ENCODE peak calls at places on chromosomes 7 and 10, in seven cellular contexts. W, T, Y, B, N, D and K are unnamed samples.

GRCh38 chr7:86908948-86909347 is 150.5 kb downstream of the ELAPOR2 start:
- DNase-seq in W (no peak), T (no peak), Y (no peak), B (peak; percentile 28), N (no peak), D (no peak), K (no peak)

GRCh38 chr10:42753126-42753506 is 29.5 kb upstream of the BMS1 start:
- DNase-seq in W (peak; percentile 56), T (peak; percentile 16), Y (peak; percentile 84), B (peak; percentile 82), N (peak; percentile 83), D (no peak), K (peak; percentile 77)

GRCh38 chr7:30709549-30709948 is 27.3 kb upstream of the CRHR2 start:
- DNase-seq in W (no peak), T (no peak), Y (no peak), B (no peak), N (no peak), D (no peak), K (no peak)

GRCh38 chr7:16587785-16588184 is 57.8 kb downstream of the ANKMY2 start:
- DNase-seq in W (no peak), T (no peak), Y (no peak), B (no peak), N (no peak), D (no peak), K (no peak)

GRCh38 chr10:124417846-124418725 is 637 bp downstream of the OAT start:
- DNase-seq in W (no peak), T (no peak), Y (peak; percentile 78), B (peak; percentile 73), N (peak; percentile 52), D (no peak), K (peak; percentile 55)

GRCh38 chr7:16962986-16963385 is 81.2 kb upstream of the AGR3 start:
- DNase-seq in W (no peak), T (no peak), Y (no peak), B (no peak), N (no peak), D (no peak), K (no peak)

GRCh38 chr10:122863796-122864592 is 15.4 kb downstream of the FAM24B start:
- DNase-seq in W (no peak), T (no peak), Y (no peak), B (no peak), N (no peak), D (no peak), K (no peak)

GRCh38 chr7:127895814-127896280 is 135.4 kb downstream of the LRRC4 start:
- DNase-seq in W (no peak), T (no peak), Y (no peak), B (no peak), N (no peak), D (no peak), K (no peak)

GRCh38 chr10:49219248-49219647 is 31.1 kb upstream of the TMEM273 start:
- DNase-seq in W (no peak), T (no peak), Y (no peak), B (no peak), N (no peak), D (no peak), K (no peak)

GRCh38 chr7:65471587-65471986 is 97.9 kb downstream of the ZNF92 start:
- DNase-seq in W (no peak), T (no peak), Y (no peak), B (no peak), N (no peak), D (no peak), K (no peak)

GRCh38 chr7:65475040-65475726 is 101.5 kb downstream of the ZNF92 start:
- DNase-seq in W (no peak), T (no peak), Y (no peak), B (no peak), N (no peak), D (no peak), K (no peak)

GRCh38 chr7:65475734-65476319 is 102.2 kb downstream of the ZNF92 start:
- DNase-seq in W (no peak), T (no peak), Y (no peak), B (peak; percentile 3), N (peak; percentile 23), D (peak; percentile 38), K (no peak)

GRCh38 chr7:65477326-65477725 is 103.7 kb downstream of the ZNF92 start:
- DNase-seq in W (no peak), T (no peak), Y (no peak), B (peak; percentile 34), N (no peak), D (no peak), K (no peak)
- H3K4me3 ChIP-seq in W (no peak overlapping the region), T (no peak overlapping the region), Y (no peak overlapping the region), B (no peak overlapping the region), N (no peak overlapping the region), D (no peak overlapping the region), K (no peak overlapping the region)

GRCh38 chr10:63464402-63465292 is 1.1 kb downstream of the JMJD1C start:
- DNase-seq in W (no peak), T (no peak), Y (no peak), B (peak; percentile 60), N (no peak), D (peak; percentile 40), K (no peak)

GRCh38 chr10:63462442-63462841 is 3.3 kb downstream of the JMJD1C start:
- DNase-seq in W (no peak), T (no peak), Y (no peak), B (no peak), N (no peak), D (no peak), K (no peak)

GRCh38 chr10:63467833-63468232 is 2.1 kb upstream of the JMJD1C start:
- DNase-seq in W (no peak), T (no peak), Y (no peak), B (peak; percentile 29), N (no peak), D (no peak), K (no peak)

GRCh38 chr10:63466168-63466935 is 575 bp upstream of the JMJD1C start:
- DNase-seq in W (peak; percentile 51), T (no peak), Y (no peak), B (peak; percentile 71), N (peak; percentile 64), D (no peak), K (peak; percentile 46)

GRCh38 chr10:63465293-63466167 is at the start of gene JMJD1C:
- DNase-seq in W (no peak), T (peak; percentile 42), Y (peak; percentile 91), B (peak; percentile 94), N (peak; percentile 82), D (peak; percentile 65), K (peak; percentile 84)
- TF ChIP-seq CTCF in W (peak; percentile 29), T (no peak), Y (no peak), B (no peak), N (no peak), D (no peak), K (no peak)

GRCh38 chr10:116743266-116744064 is 1.1 kb upstream of the HSPA12A start:
- DNase-seq in W (no peak), T (no peak), Y (no peak), B (no peak), N (no peak), D (no peak), K (no peak)

GRCh38 chr10:116742367-116743265 is at the start of gene HSPA12A:
- DNase-seq in W (no peak), T (peak; percentile 59), Y (peak; percentile 91), B (peak; percentile 88), N (peak; percentile 80), D (peak; percentile 85), K (peak; percentile 81)

GRCh38 chr10:116740971-116741370 is 1.4 kb downstream of the HSPA12A start:
- DNase-seq in W (no peak), T (no peak), Y (no peak), B (no peak), N (no peak), D (no peak), K (no peak)

GRCh38 chr10:116744163-116744788 is 1.9 kb upstream of the HSPA12A start:
- DNase-seq in W (no peak), T (no peak), Y (no peak), B (no peak), N (no peak), D (no peak), K (no peak)

GRCh38 chr10:116741391-116742351 is 695 bp downstream of the HSPA12A start:
- DNase-seq in W (no peak), T (no peak), Y (no peak), B (peak; percentile 30), N (peak; percentile 18), D (no peak), K (peak; percentile 34)
- H3K4me3 ChIP-seq in W (peak overlapping the region; percentile 62), T (peak overlapping the region; percentile 79), Y (peak overlapping the region; percentile 82), B (peak overlapping the region; percentile 67), N (peak overlapping the region; percentile 87), D (peak overlapping the region; percentile 86), K (peak overlapping the region; percentile 92)

GRCh38 chr7:8232999-8233847 is 28.7 kb downstream of the ICA1 start:
- DNase-seq in W (no peak), T (no peak), Y (no peak), B (no peak), N (no peak), D (no peak), K (no peak)

GRCh38 chr7:8226526-8226925 is 35.4 kb downstream of the ICA1 start:
- DNase-seq in W (no peak), T (no peak), Y (no peak), B (no peak), N (no peak), D (no peak), K (no peak)

GRCh38 chr7:8228766-8229674 is 32.9 kb downstream of the ICA1 start:
- DNase-seq in W (no peak), T (no peak), Y (no peak), B (no peak), N (no peak), D (no peak), K (no peak)

GRCh38 chr7:8228068-8228467 is 33.9 kb downstream of the ICA1 start:
- DNase-seq in W (no peak), T (no peak), Y (no peak), B (no peak), N (no peak), D (no peak), K (no peak)

DNA sequence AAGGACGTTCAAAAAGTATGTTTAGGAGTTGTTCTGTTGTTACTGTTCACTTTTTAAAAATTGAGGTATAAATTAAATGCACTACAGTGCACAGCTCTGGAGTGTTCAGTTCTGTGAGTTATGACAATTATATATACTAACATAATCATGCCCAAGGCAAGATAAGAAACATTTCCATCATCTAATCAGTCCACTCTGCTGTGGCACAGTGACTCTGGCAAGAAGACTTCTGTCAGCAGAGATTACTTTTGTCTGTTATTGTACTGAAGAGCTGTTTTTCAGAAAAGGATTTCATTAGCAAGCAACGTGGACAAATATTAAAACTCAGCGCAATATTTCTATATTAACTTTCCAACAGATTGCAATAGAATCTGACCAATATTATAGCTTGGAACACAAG is 32.0 kb downstream of the ICA1 start:
- DNase-seq in W (no peak), T (no peak), Y (no peak), B (no peak), N (no peak), D (no peak), K (no peak)
- TF ChIP-seq CTCF in W (no peak), T (no peak), Y (no peak), B (no peak), N (no peak), D (no peak), K (no peak)